ENCODE peak calls at places on chromosomes 5 and 9, in five cellular contexts. One of them, this sample, is unnamed.

GRCh38 chr9:125990186-125990792 is 243.1 kb downstream of the PBX3 start:
- DNase-seq in tibial nerve: no peak
- DNase-seq in cardiac muscle cell: no peak
- DNase-seq in tibial artery: peak
- DNase-seq in uterus: no peak
- DNase-seq in this sample: no peak

GRCh38 chr9:7976167-7976755 is 176.7 kb upstream of the DMAC1 start:
- DNase-seq in uterus: no peak
- DNase-seq in tibial artery: no peak
- DNase-seq in tibial nerve: no peak
- DNase-seq in cardiac muscle cell: no peak
- DNase-seq in this sample: no peak

GRCh38 chr5:66958984-66959641 is 237.5 kb downstream of the CD180 start:
- DNase-seq in uterus: peak
- DNase-seq in tibial nerve: peak
- DNase-seq in cardiac muscle cell: peak
- DNase-seq in tibial artery: no peak
- DNase-seq in this sample: no peak

GRCh38 chr5:142808778-142809606 is 38.8 kb downstream of the ARHGAP26 start:
- DNase-seq in tibial artery: no peak
- DNase-seq in tibial nerve: no peak
- DNase-seq in cardiac muscle cell: no peak
- DNase-seq in uterus: no peak
- DNase-seq in this sample: no peak

GRCh38 chr5:113427871-113428574 is 6.8 kb downstream of the TSSK1B start:
- DNase-seq in tibial nerve: no peak
- DNase-seq in cardiac muscle cell: no peak
- DNase-seq in uterus: no peak
- DNase-seq in tibial artery: no peak
- DNase-seq in this sample: no peak

GRCh38 chr5:96408276-96408777 is 24.7 kb downstream of the PCSK1 start:
- DNase-seq in uterus: no peak
- DNase-seq in tibial nerve: no peak
- DNase-seq in cardiac muscle cell: peak
- DNase-seq in tibial artery: no peak
- DNase-seq in this sample: no peak

GRCh38 chr5:5145651-5146529 is 5.8 kb downstream of the ADAMTS16 start:
- DNase-seq in uterus: no peak
- DNase-seq in tibial artery: no peak
- DNase-seq in cardiac muscle cell: peak
- DNase-seq in tibial nerve: no peak
- DNase-seq in this sample: no peak

GRCh38 chr5:133331866-133332731 is 280.2 kb downstream of the FSTL4 start:
- DNase-seq in cardiac muscle cell: no peak
- DNase-seq in uterus: no peak
- DNase-seq in tibial artery: no peak
- DNase-seq in tibial nerve: no peak
- DNase-seq in this sample: no peak

GRCh38 chr5:24163091-24163490 is 481.7 kb downstream of the CDH10 start:
- DNase-seq in uterus: no peak
- DNase-seq in tibial artery: no peak
- DNase-seq in cardiac muscle cell: no peak
- DNase-seq in tibial nerve: no peak
- DNase-seq in this sample: no peak

GRCh38 chr9:131719262-131719908 is 20.5 kb downstream of the RAPGEF1 start:
- DNase-seq in uterus: no peak
- DNase-seq in tibial nerve: no peak
- DNase-seq in cardiac muscle cell: no peak
- DNase-seq in tibial artery: no peak
- DNase-seq in this sample: no peak

GRCh38 chr9:88776717-88777497 is 214.4 kb upstream of the S1PR3 start:
- DNase-seq in tibial artery: no peak
- DNase-seq in uterus: no peak
- DNase-seq in tibial nerve: no peak
- DNase-seq in cardiac muscle cell: peak
- DNase-seq in this sample: no peak
- H3K4me3 ChIP-seq in tibial artery: no peak
- H3K4me3 ChIP-seq in uterus: no peak
- H3K4me3 ChIP-seq in tibial nerve: no peak
- H3K4me3 ChIP-seq in cardiac muscle cell: no peak
- H3K4me3 ChIP-seq in this sample: no peak

GRCh38 chr9:89256690-89257089 is 54.3 kb upstream of the CKS2 start:
- DNase-seq in tibial nerve: no peak
- DNase-seq in cardiac muscle cell: no peak
- DNase-seq in tibial artery: no peak
- DNase-seq in uterus: no peak
- DNase-seq in this sample: no peak

GRCh38 chr9:89254773-89255125 is 56.2 kb upstream of the CKS2 start:
- DNase-seq in tibial artery: no peak
- DNase-seq in cardiac muscle cell: no peak
- DNase-seq in uterus: no peak
- DNase-seq in tibial nerve: no peak
- DNase-seq in this sample: no peak

GRCh38 chr9:89256225-89256624 is 54.8 kb upstream of the CKS2 start:
- DNase-seq in uterus: no peak
- DNase-seq in cardiac muscle cell: no peak
- DNase-seq in tibial nerve: no peak
- DNase-seq in tibial artery: no peak
- DNase-seq in this sample: no peak

DNA sequence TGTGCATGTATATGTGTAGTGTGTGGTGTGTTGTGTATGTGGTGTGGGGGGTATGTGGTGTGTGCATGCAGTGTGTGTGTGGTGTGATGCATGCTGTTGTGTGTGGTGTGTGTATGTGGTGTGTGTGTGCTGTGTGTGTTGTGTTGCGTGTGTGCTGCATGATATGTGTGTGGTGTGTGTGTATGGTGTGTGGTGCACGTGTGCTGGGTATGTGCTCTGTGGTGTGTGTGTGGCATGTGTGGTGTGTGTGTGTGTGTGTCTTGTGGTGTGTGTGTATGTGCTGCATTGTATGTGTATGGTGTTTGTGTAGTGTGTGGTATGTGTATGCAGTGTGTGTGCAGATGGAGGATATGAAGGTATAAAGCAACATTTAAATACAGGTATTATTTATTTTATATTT is 50.5 kb upstream of the CKS2 start:
- DNase-seq in tibial nerve: no peak
- DNase-seq in cardiac muscle cell: no peak
- DNase-seq in uterus: no peak
- DNase-seq in tibial artery: no peak
- DNase-seq in this sample: no peak
- H3K27ac ChIP-seq in tibial nerve: no peak
- H3K27ac ChIP-seq in cardiac muscle cell: no peak
- H3K27ac ChIP-seq in uterus: no peak
- H3K27ac ChIP-seq in tibial artery: no peak
- H3K27ac ChIP-seq in this sample: no peak

GRCh38 chr9:2013688-2014087 is 1.5 kb upstream of the SMARCA2 start:
- DNase-seq in cardiac muscle cell: peak
- DNase-seq in tibial artery: no peak
- DNase-seq in uterus: no peak
- DNase-seq in tibial nerve: no peak
- DNase-seq in this sample: no peak
- H3K4me3 ChIP-seq in cardiac muscle cell: peak
- H3K4me3 ChIP-seq in tibial artery: peak
- H3K4me3 ChIP-seq in uterus: peak
- H3K4me3 ChIP-seq in tibial nerve: peak
- H3K4me3 ChIP-seq in this sample: no peak

GRCh38 chr5:149289307-149289706 is 17.6 kb downstream of the AFAP1L1 start:
- DNase-seq in tibial artery: no peak
- DNase-seq in tibial nerve: no peak
- DNase-seq in cardiac muscle cell: peak
- DNase-seq in uterus: no peak
- DNase-seq in this sample: no peak
- H3K27ac ChIP-seq in tibial artery: no peak
- H3K27ac ChIP-seq in tibial nerve: no peak
- H3K27ac ChIP-seq in cardiac muscle cell: peak
- H3K27ac ChIP-seq in uterus: peak
- H3K27ac ChIP-seq in this sample: no peak

GRCh38 chr9:35526087-35526801 is 36.3 kb downstream of the RUSC2 start:
- DNase-seq in uterus: no peak
- DNase-seq in tibial artery: no peak
- DNase-seq in tibial nerve: no peak
- DNase-seq in cardiac muscle cell: peak
- DNase-seq in this sample: no peak

GRCh38 chr9:35533398-35533797 is 43.5 kb downstream of the RUSC2 start:
- DNase-seq in uterus: no peak
- DNase-seq in tibial nerve: no peak
- DNase-seq in tibial artery: no peak
- DNase-seq in cardiac muscle cell: peak
- DNase-seq in this sample: no peak

GRCh38 chr9:35529156-35529823 is 39.4 kb downstream of the RUSC2 start:
- DNase-seq in uterus: no peak
- DNase-seq in tibial nerve: no peak
- DNase-seq in cardiac muscle cell: no peak
- DNase-seq in tibial artery: no peak
- DNase-seq in this sample: no peak
- H3K4me3 ChIP-seq in uterus: no peak
- H3K4me3 ChIP-seq in tibial nerve: no peak
- H3K4me3 ChIP-seq in cardiac muscle cell: no peak
- H3K4me3 ChIP-seq in tibial artery: no peak
- H3K4me3 ChIP-seq in this sample: no peak

GRCh38 chr9:12785251-12785880 is 10.5 kb downstream of the LURAP1L start:
- DNase-seq in tibial artery: peak
- DNase-seq in tibial nerve: no peak
- DNase-seq in cardiac muscle cell: no peak
- DNase-seq in uterus: peak
- DNase-seq in this sample: peak
- H3K27ac ChIP-seq in tibial artery: peak
- H3K27ac ChIP-seq in tibial nerve: no peak
- H3K27ac ChIP-seq in cardiac muscle cell: no peak
- H3K27ac ChIP-seq in uterus: peak
- H3K27ac ChIP-seq in this sample: peak

DNA sequence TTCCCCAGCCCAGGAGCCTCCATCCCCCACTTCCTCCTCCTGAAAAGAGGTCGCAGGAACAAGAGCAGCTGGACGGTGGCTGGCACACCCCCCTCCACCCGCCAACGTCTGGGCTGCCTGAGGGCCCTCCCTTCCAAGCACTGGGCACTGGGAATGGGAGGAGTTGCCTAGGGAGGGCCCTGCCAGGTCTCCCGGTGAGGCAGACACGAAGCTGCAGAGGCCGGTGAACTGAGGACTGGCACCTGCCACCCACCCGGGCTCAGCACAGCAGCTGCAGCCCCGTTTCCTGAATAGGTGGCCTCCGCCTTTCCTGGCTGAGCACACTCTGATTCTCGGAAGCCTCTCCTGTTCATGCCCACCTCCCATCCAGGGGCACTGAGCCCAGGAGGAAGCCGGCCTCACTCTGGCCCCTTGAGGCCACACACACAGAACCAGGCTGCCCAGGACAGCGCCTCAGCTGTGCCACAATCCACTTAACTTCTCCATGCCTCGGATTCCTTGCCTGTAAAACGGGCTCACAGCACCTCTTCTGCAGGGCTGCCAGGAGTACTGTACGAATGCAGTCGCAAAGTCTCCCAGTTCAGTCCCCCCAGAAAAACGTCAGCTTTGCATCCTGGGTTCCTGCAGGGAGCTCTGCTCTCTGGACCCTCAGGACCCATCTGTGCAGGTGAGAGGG is 1.3 kb downstream of the NPDC1 start:
- DNase-seq in cardiac muscle cell: no peak
- DNase-seq in tibial artery: no peak
- DNase-seq in tibial nerve: no peak
- DNase-seq in uterus: peak
- DNase-seq in this sample: no peak
- H3K4me3 ChIP-seq in cardiac muscle cell: peak
- H3K4me3 ChIP-seq in tibial artery: peak
- H3K4me3 ChIP-seq in tibial nerve: peak
- H3K4me3 ChIP-seq in uterus: peak
- H3K4me3 ChIP-seq in this sample: no peak